ENCODE peak calls at places on chromosome 22, in six cellular contexts. X is fibroblast of pulmonary artery, G is neural crest cell, A is germinal center, H is EL, S is right lobe of liver. K is an unnamed sample.

GRCh38 chr22:20495861-20496681 is 476 bp upstream of the KLHL22 start:
- DNase-seq in A (peak), G (peak), X (peak), S (peak), H (peak), K (peak)

GRCh38 chr22:47049078-47049609 is 286.7 kb downstream of the TBC1D22A start:
- DNase-seq in G (no peak), A (no peak), H (no peak), X (no peak), S (no peak), K (no peak)

GRCh38 chr22:49392247-49392646 is 435.4 kb downstream of the BRD1 start:
- DNase-seq in H (no peak), A (no peak), X (no peak), G (no peak), S (no peak), K (no peak)

GRCh38 chr22:37303821-37304274 is 21.5 kb downstream of the CYTH4 start:
- DNase-seq in A (no peak), X (peak), S (no peak), G (no peak), H (peak), K (peak)

GRCh38 chr22:48796295-48797015 is 1031.2 kb downstream of the BRD1 start:
- DNase-seq in X (no peak), A (no peak), S (no peak), H (no peak), G (no peak), K (no peak)

GRCh38 chr22:35684270-35684700 is 33.4 kb upstream of the APOL5 start:
- DNase-seq in A (no peak), X (peak), S (no peak), G (no peak), H (peak), K (peak)

GRCh38 chr22:36913431-36914382 is at the start of gene CSF2RB:
- DNase-seq in S (peak), G (no peak), H (no peak), X (peak), A (peak), K (no peak)

GRCh38 chr22:44331881-44332714 is 19.3 kb upstream of the SHISAL1 start:
- DNase-seq in G (peak), A (no peak), X (peak), S (no peak), H (peak), K (peak)

GRCh38 chr22:19406281-19406811 is 25.2 kb downstream of the HIRA start:
- DNase-seq in S (no peak), H (no peak), X (no peak), A (no peak), G (no peak), K (no peak)

GRCh38 chr22:27515091-27515523 is 286.4 kb downstream of the MN1 start:
- DNase-seq in A (no peak), H (no peak), S (no peak), X (no peak), G (no peak), K (peak)

GRCh38 chr22:45083659-45084305 is 74.0 kb upstream of the PHF21B start:
- DNase-seq in G (no peak), S (no peak), A (no peak), H (peak), X (peak), K (peak)

GRCh38 chr22:37161442-37161841 is 11.7 kb upstream of the IL2RB start:
- DNase-seq in A (peak), H (peak), S (no peak), G (no peak), X (no peak), K (no peak)

GRCh38 chr22:33680632-33681031 is 239.6 kb downstream of the LARGE1 start:
- DNase-seq in X (no peak), G (no peak), H (no peak), S (no peak), A (no peak), K (no peak)

GRCh38 chr22:30062934-30063333 is 17.3 kb upstream of the HORMAD2 start:
- DNase-seq in G (no peak), S (no peak), X (no peak), A (no peak), H (no peak), K (no peak)

GRCh38 chr22:47190276-47190956 is 428.0 kb downstream of the TBC1D22A start:
- DNase-seq in G (no peak), X (no peak), H (no peak), A (no peak), S (peak), K (no peak)

GRCh38 chr22:27919943-27920755 is 1.1 kb upstream of the PITPNB start:
- DNase-seq in H (peak), X (peak), S (no peak), A (peak), G (peak), K (peak)

GRCh38 chr22:46030241-46030880 is 53.4 kb upstream of the WNT7B start:
- DNase-seq in X (no peak), G (no peak), S (peak), H (no peak), A (no peak), K (no peak)

GRCh38 chr22:19848298-19849224 is 6.1 kb downstream of the GNB1L start:
- DNase-seq in G (no peak), A (no peak), H (peak), S (peak), X (peak), K (no peak)

GRCh38 chr22:31139866-31140716 is at the start of gene PLA2G3:
- DNase-seq in G (peak), H (peak), X (peak), S (no peak), A (no peak), K (peak)

GRCh38 chr22:25896098-25896497 is 154.1 kb downstream of the MYO18B start:
- DNase-seq in G (no peak), S (no peak), X (no peak), A (no peak), H (no peak), K (no peak)

GRCh38 chr22:21448627-21449416 is 18.4 kb upstream of the TMEM191C start:
- DNase-seq in A (no peak), S (peak), G (peak), H (no peak), X (no peak), K (no peak)

GRCh38 chr22:21797444-21798221 is 62.0 kb upstream of the YPEL1 start:
- DNase-seq in H (peak), X (peak), G (no peak), A (no peak), S (no peak), K (peak)

GRCh38 chr22:38941488-38941987 is 15.9 kb upstream of the APOBEC3A start:
- DNase-seq in X (no peak), A (no peak), S (no peak), H (no peak), G (no peak), K (no peak)

GRCh38 chr22:24424001-24424900 is 3.1 kb upstream of the ADORA2A start:
- DNase-seq in H (peak), X (no peak), A (no peak), S (peak), G (no peak), K (no peak)

GRCh38 chr22:44378380-44378779 is 65.6 kb upstream of the SHISAL1 start:
- DNase-seq in H (no peak), X (no peak), S (no peak), G (no peak), A (no peak), K (no peak)

GRCh38 chr22:21015051-21016006 is at the start of gene P2RX6:
- DNase-seq in X (no peak), S (peak), A (no peak), G (no peak), H (no peak), K (no peak)

GRCh38 chr22:46366801-46367706 is 31.5 kb downstream of the TRMU start:
- DNase-seq in H (no peak), X (no peak), G (no peak), S (no peak), A (no peak), K (no peak)

GRCh38 chr22:20579273-20580120 is 72.1 kb downstream of the MED15 start:
- DNase-seq in S (no peak), G (no peak), X (no peak), A (no peak), H (no peak), K (no peak)

GRCh38 chr22:42064629-42065028 is 6.0 kb downstream of the NAGA start:
- DNase-seq in G (no peak), H (no peak), X (no peak), A (no peak), S (peak), K (no peak)

GRCh38 chr22:50267591-50268390 is 2.4 kb downstream of the MAPK11 start:
- DNase-seq in G (no peak), X (peak), H (peak), A (peak), S (peak), K (peak)

GRCh38 chr22:31378123-31378522 is 21.3 kb upstream of the DRG1 start:
- DNase-seq in S (no peak), H (no peak), A (no peak), X (peak), G (no peak), K (peak)

GRCh38 chr22:21972806-21973205 is 9.8 kb downstream of the TOP3B start:
- DNase-seq in S (no peak), X (no peak), H (no peak), G (no peak), A (no peak), K (no peak)

GRCh38 chr22:45878051-45878764 is 98.8 kb downstream of the WNT7B start:
- DNase-seq in X (no peak), S (peak), A (no peak), G (no peak), H (no peak), K (no peak)

GRCh38 chr22:20750461-20751184 is 23.3 kb upstream of the SERPIND1 start:
- DNase-seq in X (peak), S (no peak), A (no peak), H (peak), G (no peak), K (peak)

GRCh38 chr22:45397806-45398205 is 15.6 kb downstream of the SMC1B start:
- DNase-seq in X (no peak), S (no peak), A (no peak), H (no peak), G (no peak), K (no peak)

GRCh38 chr22:42468841-42469240 is 36.6 kb upstream of the NFAM1 start:
- DNase-seq in H (peak), G (no peak), A (no peak), S (no peak), X (no peak), K (no peak)